ENCODE peak calls at places on chromosomes 5 and 9, in four cellular contexts. L, W, C and E are unnamed samples.

GRCh38 chr5:12246016-12246415 is 341.8 kb upstream of the CTNND2 start:
- DNase-seq in L (no peak), W (no peak), C (no peak), E (no peak)

GRCh38 chr5:14806452-14806851 is 65.1 kb downstream of the ANKH start:
- DNase-seq in L (peak; percentile 89), W (no peak), C (no peak), E (peak; percentile 63)

GRCh38 chr9:87799503-87799902 is 73.6 kb downstream of the CTSL start:
- DNase-seq in L (no peak), W (no peak), C (no peak), E (no peak)

GRCh38 chr5:109936996-109937395 is 247.3 kb downstream of the MAN2A1 start:
- DNase-seq in L (no peak), W (no peak), C (no peak), E (no peak)

GRCh38 chr5:112594060-112594850 is 143.4 kb upstream of the APC start:
- DNase-seq in L (no peak), W (no peak), C (no peak), E (no peak)

GRCh38 chr5:149957855-149958254 is 2.7 kb upstream of the SLC26A2 start:
- DNase-seq in L (no peak), W (no peak), C (no peak), E (no peak)

GRCh38 chr5:84088996-84089395 is 295.7 kb downstream of the EDIL3 start:
- DNase-seq in L (peak; percentile 44), W (no peak), C (no peak), E (no peak)

GRCh38 chr9:87490225-87490624 is 7.4 kb upstream of the DAPK1 start:
- DNase-seq in L (no peak), W (no peak), C (no peak), E (no peak)

GRCh38 chr9:122131401-122131921 is 28.1 kb downstream of the NDUFA8 start:
- DNase-seq in L (no peak), W (no peak), C (no peak), E (peak; percentile 41)

GRCh38 chr9:122642226-122642625 is 15.2 kb downstream of the OR1B1 start:
- DNase-seq in L (no peak), W (no peak), C (no peak), E (no peak)

GRCh38 chr9:129630967-129631672 is 5.2 kb downstream of the NTMT1 start:
- DNase-seq in L (peak; percentile 49), W (no peak), C (no peak), E (no peak)

GRCh38 chr9:138049779-138050471 is 172.3 kb downstream of the CACNA1B start:
- DNase-seq in L (no peak), W (no peak), C (peak; percentile 17), E (no peak)

GRCh38 chr5:73213566-73213998 is 40.6 kb downstream of the TMEM174 start:
- DNase-seq in L (peak; percentile 92), W (no peak), C (no peak), E (no peak)

GRCh38 chr5:76082790-76083554 is at the start of gene SV2C:
- DNase-seq in L (no peak), W (no peak), C (peak; percentile 41), E (no peak)

GRCh38 chr5:72465601-72466563 is 41.3 kb downstream of the ZNF366 start:
- DNase-seq in L (peak; percentile 75), W (no peak), C (no peak), E (no peak)

GRCh38 chr9:77440057-77440456 is 208.1 kb downstream of the GNA14 start:
- DNase-seq in L (peak; percentile 47), W (no peak), C (no peak), E (no peak)

GRCh38 chr9:77472646-77473045 is 175.5 kb downstream of the GNA14 start:
- DNase-seq in L (no peak), W (no peak), C (no peak), E (no peak)

GRCh38 chr9:6049798-6050197 is 34.4 kb upstream of the RANBP6 start:
- DNase-seq in L (no peak), W (no peak), C (no peak), E (no peak)
- TF ChIP-seq CTCF in L (peak; percentile 14), W (no peak), C (no peak), E (no peak)

GRCh38 chr9:33167084-33167948 is at the start of gene B4GALT1:
- DNase-seq in L (peak; percentile 90), W (peak; percentile 96), C (peak; percentile 97), E (peak; percentile 99)
- TF ChIP-seq CTCF in L (no peak), W (no peak), C (no peak), E (peak; percentile 41)

GRCh38 chr9:101064206-101064605 is 35.7 kb downstream of the PLPPR1 start:
- DNase-seq in L (no peak), W (no peak), C (no peak), E (no peak)
- TF ChIP-seq CTCF in L (no peak), W (no peak), C (no peak), E (no peak)

DNA sequence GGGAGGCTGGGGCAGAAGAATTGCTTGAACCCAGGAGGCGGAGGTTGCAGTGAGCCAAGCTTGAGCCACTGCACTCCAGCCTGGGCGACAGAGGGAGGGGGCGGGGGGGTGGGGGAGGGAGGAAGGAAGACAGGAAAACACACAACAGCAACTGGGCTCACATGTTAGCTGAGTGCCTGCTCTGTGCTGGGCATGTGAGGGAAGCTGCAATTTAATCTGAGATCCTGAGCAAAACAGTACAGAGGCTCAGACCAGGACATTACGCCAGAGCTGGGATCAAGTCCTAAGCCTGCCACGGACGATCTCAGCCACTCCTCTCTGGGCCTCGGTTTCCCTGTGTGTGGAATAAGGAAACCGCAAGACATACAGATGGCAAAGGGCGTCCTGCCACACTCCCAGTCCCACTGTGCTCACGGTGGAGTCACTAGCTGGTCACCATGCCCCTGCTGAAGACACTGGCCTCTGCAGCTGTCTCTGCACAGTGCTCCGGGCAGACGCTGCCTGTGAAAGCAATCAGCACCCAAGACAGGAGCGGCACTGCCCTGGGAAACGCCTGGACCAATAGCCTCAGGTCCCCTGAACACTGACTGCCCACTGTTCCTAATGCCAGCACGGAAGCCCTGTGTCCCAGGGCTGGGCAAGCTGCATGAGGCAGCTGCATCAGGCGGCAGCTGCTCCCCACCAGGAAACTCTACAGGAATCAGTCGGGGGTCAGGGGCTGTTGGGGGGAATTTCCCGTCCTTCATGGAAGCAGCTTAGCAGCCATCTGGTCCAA is 118.9 kb downstream of the VAV2 start:
- DNase-seq in L (no peak), W (no peak), C (no peak), E (no peak)
- TF ChIP-seq CTCF in L (no peak), W (no peak), C (no peak), E (no peak)

GRCh38 chr9:114301798-114302565 is 20.9 kb upstream of the ORM1 start:
- DNase-seq in L (no peak), W (no peak), C (peak; percentile 24), E (no peak)

GRCh38 chr9:114302727-114303126 is 20.2 kb upstream of the ORM1 start:
- DNase-seq in L (no peak), W (no peak), C (peak; percentile 7), E (no peak)

GRCh38 chr9:114299286-114300152 is 23.4 kb upstream of the ORM1 start:
- DNase-seq in L (no peak), W (no peak), C (peak; percentile 19), E (no peak)

GRCh38 chr9:114300153-114300845 is 22.6 kb upstream of the ORM1 start:
- DNase-seq in L (no peak), W (no peak), C (peak; percentile 10), E (no peak)

GRCh38 chr9:114300846-114301797 is 21.8 kb upstream of the ORM1 start:
- DNase-seq in L (no peak), W (no peak), C (peak; percentile 22), E (no peak)
- TF ChIP-seq CTCF in L (no peak), W (no peak), C (no peak), E (no peak)

GRCh38 chr5:147450596-147450995 is 59.3 kb downstream of the DPYSL3 start:
- DNase-seq in L (no peak), W (no peak), C (no peak), E (no peak)
- TF ChIP-seq CTCF in L (no peak), W (no peak), C (no peak), E (no peak)